ENCODE peak calls at places on chromosomes 4 and X, in four cellular contexts. E, Z, W and P are unnamed samples.

GRCh38 chr4:187993827-187994226 is 1.7 kb upstream of the ZFP42 start:
- DNase-seq in E (no peak), Z (no peak), W (peak; percentile 34), P (no peak)

GRCh38 chrX:1105671-1106419 is 106.6 kb downstream of the CRLF2 start:
- DNase-seq in E (no peak), Z (no peak), W (no peak), P (no peak)

GRCh38 chr4:84937381-84937977 is 29.0 kb downstream of the WDFY3 start:
- DNase-seq in E (no peak), Z (no peak), W (no peak), P (no peak)

GRCh38 chr4:154958621-154959358 is 177.7 kb downstream of the RBM46 start:
- DNase-seq in E (no peak), Z (peak; percentile 60), W (no peak), P (no peak)

GRCh38 chr4:56650259-56651070 is 30.6 kb downstream of the HOPX start:
- DNase-seq in E (no peak), Z (no peak), W (no peak), P (no peak)

GRCh38 chrX:132795211-132795610 is 163.2 kb downstream of the HS6ST2 start:
- DNase-seq in E (no peak), Z (no peak), W (no peak), P (no peak)

GRCh38 chrX:120559799-120560198 is 963 bp downstream of the CUL4B start:
- DNase-seq in E (no peak), Z (no peak), W (no peak), P (no peak)

GRCh38 chr4:71498002-71498401 is 159.2 kb downstream of the SLC4A4 start:
- DNase-seq in E (no peak), Z (no peak), W (no peak), P (no peak)

GRCh38 chrX:103488332-103488731 is 31.0 kb downstream of the RAB40A start:
- DNase-seq in E (no peak), Z (no peak), W (no peak), P (no peak)

GRCh38 chr4:47722176-47722575 is 115.7 kb downstream of the CORIN start:
- DNase-seq in E (no peak), Z (no peak), W (no peak), P (no peak)

GRCh38 chrX:119981286-119982070 is 37.9 kb upstream of the NKAP start:
- DNase-seq in E (no peak), Z (no peak), W (no peak), P (no peak)

GRCh38 chr4:13534344-13535063 is 9.8 kb downstream of the NKX3-2 start:
- DNase-seq in E (no peak), Z (no peak), W (no peak), P (no peak)

DNA sequence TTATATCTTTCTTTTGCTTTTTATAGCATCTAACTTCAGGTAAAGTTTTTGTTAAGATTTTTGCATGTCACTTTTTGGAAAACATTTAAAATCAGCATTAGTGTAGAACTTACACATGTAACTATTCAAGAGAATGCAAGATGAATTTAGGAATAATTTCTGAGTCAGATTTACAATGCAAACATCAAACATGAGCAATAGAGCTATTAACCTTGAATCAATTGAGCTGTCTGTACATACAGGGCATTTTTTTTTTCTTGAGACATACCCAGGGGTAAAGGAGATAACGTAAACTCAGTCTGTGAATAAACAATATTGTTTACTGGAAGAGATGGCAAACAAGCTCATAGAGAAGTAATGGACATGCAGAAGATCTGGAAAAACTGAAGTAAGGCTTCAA is 311.5 kb downstream of the IL1RAPL2 start:
- DNase-seq in E (no peak), Z (no peak), W (no peak), P (no peak)
- TF ChIP-seq CTCF in E (no peak), Z (no peak), W (no peak), P (no peak)

GRCh38 chr4:3830774-3831528 is 64.8 kb downstream of the ADRA2C start:
- DNase-seq in E (peak; percentile 26), Z (peak; percentile 61), W (no peak), P (no peak)
- TF ChIP-seq CTCF in E (no peak), Z (no peak), W (no peak), P (no peak)

GRCh38 chr4:72567821-72568620 is 1.0 kb downstream of the ADAMTS3 start:
- DNase-seq in E (peak; percentile 78), Z (peak; percentile 73), W (peak; percentile 83), P (no peak)
- TF ChIP-seq CTCF in E (peak; percentile 28), Z (no peak), W (no peak), P (peak; percentile 12)

GRCh38 chr4:156476359-156476758 is 495.2 kb downstream of the PDGFC start:
- DNase-seq in E (no peak), Z (no peak), W (no peak), P (no peak)

GRCh38 chr4:156472624-156473023 is 499.0 kb downstream of the PDGFC start:
- DNase-seq in E (no peak), Z (no peak), W (no peak), P (no peak)

GRCh38 chr4:156473175-156473574 is 498.4 kb downstream of the PDGFC start:
- DNase-seq in E (no peak), Z (no peak), W (no peak), P (no peak)

DNA sequence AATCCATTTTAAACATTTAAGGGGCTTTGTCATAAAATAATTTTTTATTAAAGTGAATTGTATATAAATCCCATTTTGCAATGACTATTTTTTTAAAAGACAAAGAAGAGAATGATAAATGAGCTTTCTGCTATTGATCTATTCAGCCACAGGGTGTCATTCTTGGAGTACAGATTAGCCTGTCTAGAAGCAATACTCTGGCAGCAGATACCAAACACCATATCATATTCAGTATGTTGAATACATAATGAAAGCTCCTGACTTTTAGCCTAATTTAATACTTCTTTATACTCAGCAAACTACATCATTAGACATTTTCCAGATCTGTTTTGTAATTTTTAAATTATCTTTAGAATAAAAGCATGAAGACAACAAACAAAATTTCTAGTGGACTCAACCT is 496.3 kb downstream of the PDGFC start:
- DNase-seq in E (no peak), Z (no peak), W (peak; percentile 5), P (no peak)
- TF ChIP-seq CTCF in E (peak; percentile 48), Z (peak; percentile 30), W (no peak), P (peak; percentile 24)

GRCh38 chr4:898123-898522 is 34.0 kb downstream of the GAK start:
- DNase-seq in E (no peak), Z (no peak), W (no peak), P (no peak)

GRCh38 chr4:895596-895995 is 36.5 kb downstream of the GAK start:
- DNase-seq in E (no peak), Z (no peak), W (no peak), P (no peak)

GRCh38 chr4:896630-897029 is 35.5 kb downstream of the GAK start:
- DNase-seq in E (no peak), Z (no peak), W (no peak), P (no peak)

GRCh38 chr4:893995-894705 is 38.0 kb downstream of the GAK start:
- DNase-seq in E (no peak), Z (no peak), W (no peak), P (no peak)

GRCh38 chr4:896216-896615 is 35.9 kb downstream of the GAK start:
- DNase-seq in E (no peak), Z (no peak), W (no peak), P (no peak)
- TF ChIP-seq CTCF in E (no peak), Z (no peak), W (no peak), P (no peak)

DNA sequence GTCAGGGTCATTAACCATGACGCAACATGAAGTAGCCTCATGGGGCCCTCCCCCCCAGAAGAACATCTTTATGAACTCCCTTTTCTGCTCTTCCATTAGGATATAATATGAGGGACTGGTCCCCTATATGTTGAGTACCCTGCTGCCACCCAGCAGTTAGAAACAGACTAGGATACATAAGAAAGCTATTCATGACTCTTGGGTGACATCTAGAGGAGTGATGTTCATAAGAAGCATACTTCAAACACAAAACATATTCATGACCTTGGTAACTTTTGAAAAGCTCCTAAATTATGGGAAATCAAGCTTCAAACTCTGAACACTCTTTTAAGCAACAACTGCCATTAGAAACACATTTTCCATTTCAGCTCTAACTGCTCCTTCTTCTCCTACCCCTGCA is 155.2 kb upstream of the SPIN4 start:
- DNase-seq in E (no peak), Z (no peak), W (no peak), P (no peak)
- TF ChIP-seq CTCF in E (peak; percentile 18), Z (peak; percentile 9), W (no peak), P (peak; percentile 32)

DNA sequence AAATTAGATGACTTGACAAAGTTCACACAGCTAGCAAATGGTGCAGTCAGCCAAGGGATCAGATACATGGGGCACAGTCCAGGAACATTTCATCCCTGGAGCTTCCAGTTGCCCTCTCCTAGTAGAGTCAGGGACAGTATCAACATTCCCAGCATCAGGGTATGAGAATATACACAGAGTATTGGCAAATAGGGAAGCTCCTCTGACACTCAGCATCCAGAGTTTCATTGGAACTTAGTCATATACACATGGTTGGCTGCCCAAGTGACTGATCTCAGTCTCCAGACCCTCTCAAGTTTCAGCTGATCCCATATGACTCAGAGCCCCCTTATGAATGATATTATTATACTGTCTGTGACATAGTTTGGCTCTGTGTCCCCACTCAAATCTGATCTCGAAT is 13.7 kb upstream of the KCTD8 start:
- DNase-seq in E (no peak), Z (no peak), W (no peak), P (no peak)
- TF ChIP-seq CTCF in E (no peak), Z (no peak), W (no peak), P (no peak)

DNA sequence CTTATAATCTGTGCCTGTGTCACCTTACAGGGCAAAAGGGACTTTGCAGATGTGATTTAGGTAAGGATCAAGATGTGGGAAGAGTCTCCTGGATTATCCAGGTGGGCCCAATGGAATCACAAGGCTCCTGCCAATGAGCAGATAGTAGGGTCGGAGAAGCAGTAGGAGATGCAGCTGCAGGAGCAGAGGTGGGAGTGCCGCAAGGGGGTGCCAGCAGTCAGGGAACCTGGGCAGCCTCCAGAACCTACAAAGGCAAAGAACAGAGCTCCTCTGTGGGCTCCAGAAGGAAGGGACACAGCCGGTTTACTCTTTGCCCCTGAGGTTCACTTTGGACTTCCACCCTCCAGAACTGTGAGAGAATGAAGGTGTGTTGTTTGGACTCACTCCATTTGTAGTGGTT is 318.6 kb downstream of the EVC2 start:
- DNase-seq in E (no peak), Z (no peak), W (no peak), P (no peak)
- TF ChIP-seq CTCF in E (no peak), Z (no peak), W (no peak), P (no peak)

GRCh38 chrX:94524867-94525266 is 850.9 kb downstream of the FAM133A start:
- DNase-seq in E (no peak), Z (no peak), W (no peak), P (no peak)
- TF ChIP-seq CTCF in E (no peak), Z (no peak), W (no peak), P (no peak)

GRCh38 chrX:13009256-13009655 is 34.3 kb downstream of the TMSB4X start:
- DNase-seq in E (peak; percentile 61), Z (no peak), W (no peak), P (no peak)

GRCh38 chrX:13007519-13008188 is 32.7 kb downstream of the TMSB4X start:
- DNase-seq in E (no peak), Z (no peak), W (no peak), P (no peak)

GRCh38 chrX:13008851-13009250 is 33.9 kb downstream of the TMSB4X start:
- DNase-seq in E (no peak), Z (no peak), W (no peak), P (no peak)

GRCh38 chrX:13009844-13010243 is 34.6 kb downstream of the FAM9C start:
- DNase-seq in E (no peak), Z (no peak), W (no peak), P (no peak)

DNA sequence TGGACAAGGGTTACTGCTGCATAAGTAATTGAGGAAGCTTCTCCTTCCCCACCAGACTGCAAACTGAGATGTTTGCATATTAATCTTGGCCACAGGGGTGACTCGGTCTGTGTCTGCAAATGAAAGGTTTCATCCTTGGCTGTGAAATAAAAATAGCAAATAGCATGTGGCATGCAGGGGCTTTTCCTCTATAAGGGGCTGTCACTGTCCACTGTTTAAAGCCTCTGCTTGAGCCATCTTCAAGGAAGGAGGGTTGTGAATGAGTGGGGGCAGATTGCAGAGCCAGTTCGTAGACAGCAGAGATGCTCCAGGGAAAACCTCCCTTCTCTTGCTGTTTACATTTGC is 33.3 kb downstream of the TMSB4X start:
- DNase-seq in E (no peak), Z (no peak), W (no peak), P (no peak)
- TF ChIP-seq CTCF in E (no peak), Z (no peak), W (no peak), P (no peak)